ENCODE peak calls at places on chromosomes 7 and 10, in six cellular contexts. T, A, Q, F, D and Y are unnamed samples. For H3K9me3, the result is how much of the 10 kb centered on the place peaks cover.

GRCh38 chr7:84042110-84042539 is 152.5 kb downstream of the SEMA3A start:
- DNase-seq in T (no peak), A (no peak), Q (no peak), F (no peak), D (no peak), Y (no peak)

GRCh38 chr10:12391191-12391590 is 41.8 kb downstream of the CAMK1D start:
- DNase-seq in T (no peak), A (no peak), Q (no peak), F (no peak), D (no peak), Y (no peak)

GRCh38 chr7:10950494-10950893 is 23.2 kb upstream of the PHF14 start:
- DNase-seq in T (no peak), A (no peak), Q (no peak), F (no peak), D (no peak), Y (no peak)

GRCh38 chr7:37118029-37118428 is 330.6 kb downstream of the ELMO1 start:
- DNase-seq in T (no peak), A (no peak), Q (no peak), F (no peak), D (no peak), Y (no peak)

GRCh38 chr10:7610651-7611389 is 55.9 kb downstream of the ITIH5 start:
- DNase-seq in T (no peak), A (no peak), Q (no peak), F (peak), D (no peak), Y (no peak)

GRCh38 chr10:71534552-71535158 is 137.9 kb downstream of the CDH23 start:
- DNase-seq in T (no peak), A (no peak), Q (no peak), F (no peak), D (no peak), Y (no peak)

GRCh38 chr7:27133409-27134157 is 3.0 kb upstream of the HOXA4 start:
- DNase-seq in T (no peak), A (no peak), Q (no peak), F (peak), D (peak), Y (peak)

GRCh38 chr10:30639946-30640786 is 10.6 kb upstream of the LYZL2 start:
- DNase-seq in T (no peak), A (no peak), Q (no peak), F (no peak), D (no peak), Y (no peak)

GRCh38 chr10:70378122-70378521 is 4.3 kb downstream of the LRRC20 start:
- DNase-seq in T (no peak), A (no peak), Q (no peak), F (no peak), D (peak), Y (no peak)

GRCh38 chr7:128236924-128237586 is 4.0 kb upstream of the LEP start:
- DNase-seq in T (peak), A (no peak), Q (no peak), F (no peak), D (peak), Y (no peak)

GRCh38 chr10:96512997-96513685 is 585 bp downstream of the TLL2 start:
- DNase-seq in T (peak), A (no peak), Q (no peak), F (no peak), D (no peak), Y (peak)

GRCh38 chr10:96509017-96509641 is 4.6 kb downstream of the TLL2 start:
- DNase-seq in T (no peak), A (no peak), Q (no peak), F (no peak), D (no peak), Y (no peak)

GRCh38 chr10:96513686-96514551 is at the start of gene TLL2:
- DNase-seq in T (peak), A (peak), Q (peak), F (peak), D (peak), Y (peak)

GRCh38 chr10:96511044-96511945 is 2.4 kb downstream of the TLL2 start:
- DNase-seq in T (no peak), A (no peak), Q (no peak), F (peak), D (no peak), Y (peak)

GRCh38 chr10:96512524-96512991 is 1.2 kb downstream of the TLL2 start:
- DNase-seq in T (no peak), A (no peak), Q (no peak), F (peak), D (no peak), Y (peak)
- TF ChIP-seq CTCF in T (no peak), A (no peak), Q (no peak), F (no peak), D (no peak), Y (no peak)

DNA sequence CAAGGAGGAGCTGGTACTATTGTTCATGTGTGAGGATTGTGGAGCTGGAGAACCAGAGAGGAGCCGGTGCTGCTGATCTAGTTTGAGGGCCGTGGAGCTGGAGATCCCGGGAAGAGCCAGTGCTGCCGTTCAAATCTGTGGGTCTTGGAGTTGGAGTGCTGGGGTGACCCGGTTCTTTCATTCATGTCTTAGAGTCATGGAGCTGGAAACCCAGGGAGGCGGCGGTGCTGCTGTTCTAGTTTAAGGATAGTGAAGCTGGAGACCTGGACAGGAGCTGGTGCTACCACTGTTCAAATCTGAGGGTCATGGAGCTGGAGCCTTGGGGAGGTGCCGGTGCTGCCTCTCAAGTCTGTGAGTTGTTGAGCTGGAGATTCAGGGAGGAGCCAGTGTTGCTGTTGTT is 88.5 kb upstream of the ZNF479 start:
- DNase-seq in T (no peak), A (no peak), Q (no peak), F (no peak), D (no peak), Y (no peak)
- H3K9me3 ChIP-seq in T (under half), A (under half), Q (under half), F (under half), D (under half), Y (under half)

GRCh38 chr7:116597384-116597783 is 72.5 kb downstream of the CAV1 start:
- DNase-seq in T (no peak), A (no peak), Q (no peak), F (no peak), D (no peak), Y (no peak)

GRCh38 chr7:116593359-116594075 is 68.7 kb downstream of the CAV1 start:
- DNase-seq in T (no peak), A (no peak), Q (no peak), F (no peak), D (no peak), Y (no peak)

GRCh38 chr7:116592445-116592844 is 67.6 kb downstream of the CAV1 start:
- DNase-seq in T (no peak), A (no peak), Q (peak), F (peak), D (peak), Y (no peak)

GRCh38 chr7:116592041-116592355 is 67.2 kb downstream of the CAV1 start:
- DNase-seq in T (no peak), A (no peak), Q (no peak), F (no peak), D (no peak), Y (no peak)

DNA sequence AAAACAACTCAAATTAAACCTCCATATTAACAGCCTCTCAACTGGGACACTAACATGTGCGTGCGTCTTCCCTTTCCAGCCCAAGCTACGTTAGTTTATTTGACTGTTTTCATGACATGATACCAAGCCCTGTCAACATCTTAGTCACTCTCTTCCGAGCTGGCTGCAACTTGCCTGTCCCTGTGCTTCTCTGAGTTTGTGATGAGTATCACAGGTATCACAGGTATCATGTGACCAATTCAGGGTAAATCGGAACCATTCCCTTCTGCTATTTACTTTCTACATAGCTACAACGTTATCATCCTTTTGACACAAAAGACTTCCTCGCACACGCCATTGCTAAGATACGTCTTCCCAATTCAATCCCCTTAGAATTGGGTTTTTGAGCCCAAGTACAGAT is 70.2 kb downstream of the CAV1 start:
- DNase-seq in T (no peak), A (no peak), Q (no peak), F (no peak), D (no peak), Y (no peak)
- TF ChIP-seq CTCF in T (no peak), A (no peak), Q (no peak), F (no peak), D (no peak), Y (no peak)

DNA sequence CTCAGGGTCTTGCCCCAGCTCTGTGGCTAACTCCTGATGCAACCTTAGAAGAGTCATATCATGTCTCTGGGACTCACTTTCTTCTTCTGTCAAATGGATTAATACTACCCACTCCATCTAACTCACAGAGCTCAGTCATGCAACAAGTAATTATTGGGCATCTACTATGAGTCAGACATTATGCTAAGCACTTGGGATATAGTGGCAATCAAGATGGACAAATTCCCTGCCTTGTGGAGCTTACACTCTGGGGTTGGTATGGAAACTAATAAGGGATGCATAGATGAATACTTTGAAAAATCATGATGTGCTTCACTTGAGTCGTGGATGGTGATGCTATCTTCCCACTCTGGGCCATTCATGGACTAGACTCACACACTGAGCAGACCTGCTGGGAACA is 88.9 kb downstream of the KCNMA1 start:
- DNase-seq in T (no peak), A (no peak), Q (no peak), F (no peak), D (no peak), Y (no peak)
- H3K9me3 ChIP-seq in T (under half), A (under half), Q (under half), F (under half), D (under half), Y (under half)